ENCODE peak calls at places on chromosomes 3 and 15, in seven cellular contexts. C is HepG2, Q is GM12878, H is HCT116, O is SK-N-SH, X is K562, M is H1. K is an unnamed sample.

GRCh38 chr3:143120716-143121239 is 1.2 kb downstream of the CHST2 start:
- DNase-seq in C (no peak), Q (no peak), H (no peak), O (peak), X (peak), M (peak), K (no peak)

GRCh38 chr15:28990390-28990789 is 104.6 kb downstream of the APBA2 start:
- DNase-seq in C (no peak), Q (no peak), H (no peak), O (peak), X (peak), M (no peak), K (no peak)

GRCh38 chr3:184525337-184526157 is 36.0 kb upstream of the EPHB3 start:
- DNase-seq in C (no peak), Q (no peak), H (no peak), O (peak), X (no peak), M (peak), K (no peak)

GRCh38 chr3:52289338-52289746 is 1.7 kb downstream of the GLYCTK start:
- DNase-seq in C (no peak), Q (no peak), H (no peak), O (no peak), X (no peak), M (no peak), K (no peak)

GRCh38 chr3:5974637-5975322 is 787.3 kb downstream of the EDEM1 start:
- DNase-seq in C (no peak), Q (no peak), H (no peak), O (no peak), X (no peak), M (no peak), K (no peak)

GRCh38 chr3:20576228-20576627 is 390.2 kb upstream of the SGO1 start:
- DNase-seq in C (no peak), Q (no peak), H (no peak), O (no peak), X (no peak), M (no peak), K (no peak)

GRCh38 chr3:15794842-15795562 is 2.8 kb downstream of the ANKRD28 start:
- DNase-seq in C (no peak), Q (no peak), H (no peak), O (no peak), X (no peak), M (no peak), K (no peak)

GRCh38 chr3:139538733-139539132 is 809 bp downstream of the RBP1 start:
- DNase-seq in C (no peak), Q (no peak), H (no peak), O (peak), X (no peak), M (no peak), K (no peak)

GRCh38 chr3:39146083-39146501 is 7.3 kb downstream of the CSRNP1 start:
- DNase-seq in C (no peak), Q (no peak), H (no peak), O (no peak), X (no peak), M (no peak), K (peak)

GRCh38 chr3:135966349-135966695 is 794 bp downstream of the PPP2R3A start:
- DNase-seq in C (no peak), Q (no peak), H (no peak), O (no peak), X (no peak), M (no peak), K (no peak)

GRCh38 chr3:187265461-187265955 is 26.0 kb downstream of the MASP1 start:
- DNase-seq in C (no peak), Q (no peak), H (no peak), O (no peak), X (no peak), M (no peak), K (no peak)

GRCh38 chr15:66390670-66391069 is 4.0 kb downstream of the MAP2K1 start:
- DNase-seq in C (no peak), Q (peak), H (no peak), O (no peak), X (peak), M (no peak), K (no peak)

GRCh38 chr15:66399276-66399675 is 12.6 kb downstream of the MAP2K1 start:
- DNase-seq in C (no peak), Q (no peak), H (no peak), O (peak), X (no peak), M (no peak), K (no peak)

GRCh38 chr15:66389859-66390382 is 3.2 kb downstream of the MAP2K1 start:
- DNase-seq in C (no peak), Q (no peak), H (no peak), O (no peak), X (no peak), M (no peak), K (no peak)

GRCh38 chr15:66394472-66394871 is 7.8 kb downstream of the MAP2K1 start:
- DNase-seq in C (no peak), Q (no peak), H (no peak), O (no peak), X (no peak), M (no peak), K (no peak)

GRCh38 chr15:66394912-66395311 is 8.2 kb downstream of the MAP2K1 start:
- DNase-seq in C (no peak), Q (no peak), H (no peak), O (no peak), X (no peak), M (no peak), K (no peak)
- TF ChIP-seq JUND in C (no peak), Q (no peak), H (no peak), O (no peak), X (no peak), M (no peak), K (no peak)

DNA sequence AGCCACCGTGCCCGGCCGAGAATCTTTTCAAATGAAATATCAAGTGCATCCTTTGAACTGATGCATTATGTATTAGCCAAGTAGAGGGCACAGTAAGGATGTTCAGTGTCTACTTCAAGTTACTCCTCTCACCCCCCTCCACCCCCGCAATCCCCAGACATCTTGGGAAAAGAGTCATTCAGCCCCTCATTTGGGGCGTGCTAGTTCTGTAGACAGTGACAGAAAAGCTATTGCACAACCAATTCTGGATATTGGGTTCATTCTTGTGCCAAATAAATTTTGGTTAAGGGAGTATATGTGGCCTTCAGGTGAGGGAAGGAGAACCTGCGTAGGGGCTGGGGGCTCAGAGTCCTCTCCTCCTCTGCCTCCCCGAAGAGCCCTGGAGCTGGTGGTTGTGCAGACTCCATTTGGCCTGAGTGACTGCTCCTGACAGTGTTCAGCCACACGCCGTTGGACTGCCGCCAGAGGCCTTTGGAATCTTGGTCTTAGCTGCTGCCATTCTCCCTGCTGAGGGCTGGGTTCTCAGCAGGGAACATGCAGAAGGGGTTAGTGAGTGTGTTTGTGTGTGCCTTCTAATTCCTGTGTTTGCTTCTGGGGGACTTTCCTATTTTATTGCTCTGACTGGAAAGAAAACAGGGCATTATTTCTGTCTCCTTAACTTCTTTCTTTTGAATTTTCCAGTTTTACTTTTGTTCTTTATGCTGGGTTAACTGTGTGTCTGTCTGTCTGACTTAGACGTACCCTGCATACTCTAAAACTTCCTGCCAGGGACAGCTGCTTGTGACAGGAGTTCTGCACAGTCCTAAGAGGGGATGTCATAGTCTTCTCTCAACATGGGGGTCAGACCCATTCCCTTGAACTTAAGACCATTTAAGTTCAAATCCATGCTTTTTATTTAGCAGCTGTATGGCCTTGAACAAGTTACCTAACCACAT is 21.0 kb downstream of the RARB start:
- DNase-seq in C (peak), Q (no peak), H (no peak), O (peak), X (peak), M (no peak), K (no peak)
- TF ChIP-seq JUND in C (no peak), Q (no peak), H (no peak), O (no peak), X (no peak), M (no peak), K (no peak)

GRCh38 chr3:40237892-40238571 is 71.5 kb upstream of the EIF1B start:
- DNase-seq in C (no peak), Q (no peak), H (no peak), O (peak), X (no peak), M (no peak), K (peak)
- TF ChIP-seq JUND in C (no peak), Q (no peak), H (no peak), O (no peak), X (no peak), M (no peak), K (no peak)

DNA sequence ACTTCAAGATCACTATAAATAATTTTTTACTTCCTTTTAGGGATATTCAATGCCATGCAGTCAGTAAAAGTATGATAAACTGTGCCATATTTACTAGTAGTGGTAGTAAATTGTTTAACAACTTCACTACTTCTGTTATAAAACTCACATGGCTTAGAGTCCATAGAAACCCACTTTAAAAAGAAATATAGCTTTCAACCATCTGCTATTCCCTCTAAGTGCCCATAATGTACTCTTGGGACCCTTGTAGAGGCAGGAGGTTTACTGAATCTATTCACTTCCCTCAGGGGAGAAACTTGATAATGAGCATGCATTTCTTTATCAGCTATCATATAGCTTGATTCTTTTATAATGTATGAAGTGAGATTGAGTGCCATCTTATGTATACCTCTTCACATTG is 1448.4 kb upstream of the ALCAM start:
- DNase-seq in C (no peak), Q (no peak), H (no peak), O (no peak), X (no peak), M (no peak), K (no peak)
- TF ChIP-seq JUND in C (no peak), Q (no peak), H (no peak), O (no peak), X (no peak), M (no peak), K (no peak)

GRCh38 chr3:99651561-99651960 is 13.2 kb downstream of the COL8A1 start:
- DNase-seq in C (no peak), Q (no peak), H (no peak), O (no peak), X (no peak), M (no peak), K (no peak)
- TF ChIP-seq JUND in C (no peak), Q (no peak), H (no peak), O (no peak), X (no peak), M (no peak), K (no peak)

GRCh38 chr15:73994419-73994883 is at the start of gene PML:
- DNase-seq in C (peak), Q (peak), H (peak), O (peak), X (peak), M (peak), K (peak)

GRCh38 chr15:73996267-73996666 is 1.8 kb downstream of the PML start:
- DNase-seq in C (no peak), Q (no peak), H (no peak), O (no peak), X (peak), M (no peak), K (no peak)

GRCh38 chr15:73997986-73998385 is 3.5 kb downstream of the PML start:
- DNase-seq in C (no peak), Q (no peak), H (no peak), O (no peak), X (no peak), M (no peak), K (no peak)

GRCh38 chr15:73994912-73995622 is 551 bp downstream of the PML start:
- DNase-seq in C (no peak), Q (no peak), H (no peak), O (no peak), X (peak), M (no peak), K (no peak)

GRCh38 chr15:73996939-73997338 is 2.4 kb downstream of the PML start:
- DNase-seq in C (no peak), Q (no peak), H (no peak), O (no peak), X (peak), M (no peak), K (no peak)
- TF ChIP-seq JUND in C (no peak), Q (no peak), H (no peak), O (no peak), X (no peak), M (no peak), K (no peak)

DNA sequence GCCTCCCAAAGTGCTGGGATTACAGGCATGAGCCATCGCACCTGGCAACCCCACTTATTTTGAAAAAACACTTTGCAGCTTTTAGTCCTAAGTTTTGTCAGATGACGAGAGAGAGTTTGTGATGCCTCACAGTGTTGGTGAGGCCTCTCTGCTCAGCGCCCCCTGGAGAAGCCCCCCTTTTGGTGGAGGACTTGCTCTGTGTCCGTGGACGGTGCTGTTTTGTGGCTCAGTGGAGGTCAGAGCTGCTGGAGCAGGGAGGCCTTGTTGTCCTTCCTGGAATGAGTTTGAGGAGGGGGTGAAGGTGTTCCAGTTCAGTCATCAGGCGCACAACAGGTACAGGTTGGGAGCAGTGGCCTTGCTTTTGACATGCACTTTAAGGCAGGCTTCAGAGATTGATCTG is 58.0 kb downstream of the PGPEP1L start:
- DNase-seq in C (no peak), Q (no peak), H (no peak), O (no peak), X (no peak), M (no peak), K (no peak)
- TF ChIP-seq JUND in C (no peak), Q (no peak), H (no peak), O (no peak), X (no peak), M (no peak), K (no peak)

GRCh38 chr3:49619649-49620048 is 54.5 kb upstream of the APEH start:
- DNase-seq in C (no peak), Q (no peak), H (no peak), O (no peak), X (no peak), M (no peak), K (no peak)

GRCh38 chr3:49625971-49626640 is 48.0 kb upstream of the APEH start:
- DNase-seq in C (no peak), Q (no peak), H (no peak), O (no peak), X (no peak), M (no peak), K (no peak)

GRCh38 chr3:49625071-49625470 is 49.1 kb upstream of the APEH start:
- DNase-seq in C (no peak), Q (no peak), H (no peak), O (no peak), X (no peak), M (no peak), K (no peak)

GRCh38 chr3:49620728-49621127 is 53.4 kb upstream of the APEH start:
- DNase-seq in C (no peak), Q (no peak), H (no peak), O (no peak), X (no peak), M (no peak), K (no peak)

DNA sequence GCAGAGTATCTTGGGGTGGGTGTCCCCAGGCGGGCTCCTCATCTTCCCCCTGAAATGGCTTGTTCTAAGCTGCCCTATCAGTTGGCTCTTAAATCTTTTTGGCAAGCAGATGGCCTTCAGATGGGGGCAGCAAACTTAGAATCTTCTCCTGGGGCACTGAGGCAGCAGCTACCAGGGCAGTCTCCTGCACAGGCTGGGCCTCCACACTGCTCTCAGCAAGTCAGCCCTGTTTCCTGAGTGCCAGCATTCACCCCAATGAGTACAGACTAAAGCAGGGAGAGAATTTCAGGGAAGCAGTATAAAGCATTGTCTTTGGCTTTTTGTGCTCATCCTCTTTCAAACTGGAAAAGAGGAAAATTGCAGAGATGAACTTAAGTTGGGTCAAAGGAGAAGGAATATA is 51.1 kb upstream of the APEH start:
- DNase-seq in C (no peak), Q (no peak), H (no peak), O (no peak), X (no peak), M (no peak), K (no peak)
- TF ChIP-seq JUND in C (no peak), Q (no peak), H (no peak), O (no peak), X (no peak), M (no peak), K (no peak)

K was measured in T47D.